ENCODE peak calls at places on chromosomes 3 and 15, in ten cellular contexts. H is omental fat pad; L is HFFc6; S is CD8-positive, alpha-beta T cell; A is effector CD4-positive, alpha-beta T cell; O is GM03348; K is NCI-H1092; P is GM12865; X is activated T-cell treated with anti-CD3 and anti-CD28 coated beads, Interleukin-2, amount 50 U/mL, for 1 hour; V is astrocyte of the spinal cord. C is an unnamed sample.
A peak's percentile ranks its signal among the peaks of the same experiment; 100 is the strongest.

GRCh38 chr3:150449169-150449721 is 41.1 kb downstream of the TSC22D2 start:
- DNase-seq in H (no peak), L (peak; percentile 77), S (no peak), A (no peak), O (peak; percentile 37), K (no peak), P (no peak), X (no peak), V (peak; percentile 77), C (no peak)

GRCh38 chr3:128486692-128487537 is 6.1 kb downstream of the GATA2 start:
- DNase-seq in H (no peak), L (no peak), S (no peak), A (no peak), O (peak; percentile 74), K (no peak), P (no peak), X (peak; percentile 43), V (no peak), C (no peak)

GRCh38 chr3:59482001-59482400 is 432.2 kb upstream of the CFAP20DC start:
- DNase-seq in H (no peak), L (no peak), S (no peak), A (no peak), O (no peak), K (no peak), P (no peak), X (no peak), V (no peak), C (no peak)

GRCh38 chr15:42349178-42349577 is 10.1 kb upstream of the CAPN3 start:
- DNase-seq in H (no peak), L (peak; percentile 44), S (no peak), A (no peak), O (peak; percentile 21), K (no peak), P (no peak), X (no peak), V (peak; percentile 35), C (no peak)

GRCh38 chr15:63172376-63173115 is 15.3 kb upstream of the RPS27L start:
- DNase-seq in H (no peak), L (no peak), S (no peak), A (no peak), O (no peak), K (no peak), P (no peak), X (no peak), V (no peak), C (no peak)

GRCh38 chr3:157082305-157082981 is 77.5 kb downstream of the CCNL1 start:
- DNase-seq in H (no peak), L (peak; percentile 91), S (no peak), A (no peak), O (no peak), K (no peak), P (no peak), X (no peak), V (peak; percentile 88), C (no peak)

GRCh38 chr3:122233109-122233952 is 49.9 kb downstream of the CASR start:
- DNase-seq in H (no peak), L (no peak), S (no peak), A (no peak), O (no peak), K (no peak), P (peak; percentile 87), X (no peak), V (no peak), C (no peak)

GRCh38 chr3:25826510-25826909 is 36.6 kb downstream of the OXSM start:
- DNase-seq in H (no peak), L (no peak), S (no peak), A (no peak), O (no peak), K (no peak), P (no peak), X (no peak), V (no peak), C (no peak)

GRCh38 chr15:25504307-25504706 is 65.5 kb upstream of the UBE3A start:
- DNase-seq in H (no peak), L (peak; percentile 77), S (no peak), A (no peak), O (peak; percentile 63), K (no peak), P (no peak), X (no peak), V (peak; percentile 62), C (no peak)

GRCh38 chr3:79167651-79168416 is 600.0 kb downstream of the ROBO1 start:
- DNase-seq in H (no peak), L (peak; percentile 90), S (no peak), A (no peak), O (peak; percentile 75), K (no peak), P (no peak), X (no peak), V (peak; percentile 97), C (no peak)

GRCh38 chr3:140521751-140522445 is 156.0 kb upstream of the TRIM42 start:
- DNase-seq in H (no peak), L (no peak), S (no peak), A (no peak), O (no peak), K (no peak), P (no peak), X (no peak), V (no peak), C (no peak)

GRCh38 chr15:80176443-80176842 is 23.6 kb downstream of the FAH start:
- DNase-seq in H (no peak), L (no peak), S (no peak), A (no peak), O (no peak), K (no peak), P (no peak), X (no peak), V (no peak), C (no peak)

GRCh38 chr15:63544253-63545026 is 40.0 kb downstream of the USP3 start:
- DNase-seq in H (no peak), L (no peak), S (no peak), A (no peak), O (no peak), K (no peak), P (peak; percentile 25), X (no peak), V (no peak), C (no peak)

GRCh38 chr3:172561894-172562664 is 38.8 kb upstream of the TNFSF10 start:
- DNase-seq in H (no peak), L (no peak), S (no peak), A (no peak), O (no peak), K (no peak), P (no peak), X (no peak), V (no peak), C (no peak)

GRCh38 chr15:94239474-94239873 is 8.1 kb downstream of the MCTP2 start:
- DNase-seq in H (no peak), L (no peak), S (no peak), A (no peak), O (no peak), K (no peak), P (no peak), X (no peak), V (no peak), C (no peak)

GRCh38 chr3:73365756-73366397 is 258.9 kb downstream of the PDZRN3 start:
- DNase-seq in H (peak; percentile 35), L (peak; percentile 51), S (no peak), A (no peak), O (peak; percentile 92), K (no peak), P (no peak), X (no peak), V (peak; percentile 66), C (no peak)

GRCh38 chr3:172341482-172342059 is 106.7 kb downstream of the GHSR start:
- DNase-seq in H (no peak), L (peak; percentile 71), S (no peak), A (peak; percentile 8), O (peak; percentile 48), K (peak; percentile 37), P (peak; percentile 70), X (no peak), V (peak; percentile 68), C (peak; percentile 7)

GRCh38 chr3:39096775-39097174 is 10.7 kb downstream of the GORASP1 start:
- DNase-seq in H (no peak), L (no peak), S (no peak), A (no peak), O (peak; percentile 51), K (no peak), P (no peak), X (no peak), V (no peak), C (no peak)

GRCh38 chr15:23564798-23565394 is 578 bp upstream of the MKRN3 start:
- DNase-seq in H (no peak), L (no peak), S (no peak), A (no peak), O (no peak), K (no peak), P (no peak), X (no peak), V (peak; percentile 7), C (no peak)

GRCh38 chr3:36993326-36994283 is at the start of gene MLH1:
- DNase-seq in H (peak; percentile 97), L (peak; percentile 100), S (peak; percentile 96), A (peak; percentile 92), O (peak; percentile 94), K (no peak), P (peak; percentile 100), X (peak; percentile 93), V (peak; percentile 100), C (peak; percentile 100)

GRCh38 chr3:126516152-126516935 is 1.2 kb downstream of the UROC1 start:
- DNase-seq in H (no peak), L (no peak), S (no peak), A (no peak), O (no peak), K (no peak), P (no peak), X (no peak), V (no peak), C (no peak)

GRCh38 chr15:101610628-101611000 is 41.6 kb downstream of the TM2D3 start:
- DNase-seq in H (no peak), L (no peak), S (no peak), A (no peak), O (no peak), K (no peak), P (no peak), X (no peak), V (no peak), C (no peak)

GRCh38 chr3:8318002-8318649 is 183.5 kb upstream of the LMCD1 start:
- DNase-seq in H (no peak), L (peak; percentile 17), S (no peak), A (no peak), O (peak; percentile 25), K (no peak), P (no peak), X (no peak), V (peak; percentile 38), C (no peak)

GRCh38 chr15:75727851-75728715 is 15.4 kb upstream of the CSPG4 start:
- DNase-seq in H (no peak), L (no peak), S (peak; percentile 63), A (peak; percentile 67), O (peak; percentile 52), K (peak; percentile 42), P (peak; percentile 54), X (peak; percentile 79), V (peak; percentile 28), C (no peak)

GRCh38 chr3:64675848-64676247 is 12.0 kb downstream of the ADAMTS9 start:
- DNase-seq in H (no peak), L (no peak), S (no peak), A (no peak), O (no peak), K (no peak), P (no peak), X (no peak), V (no peak), C (no peak)

GRCh38 chr3:129867506-129868124 is 25.9 kb downstream of the TMCC1 start:
- DNase-seq in H (no peak), L (no peak), S (no peak), A (no peak), O (no peak), K (no peak), P (no peak), X (no peak), V (no peak), C (no peak)

GRCh38 chr15:31307270-31308184 is 19.1 kb upstream of the KLF13 start:
- DNase-seq in H (no peak), L (no peak), S (no peak), A (no peak), O (no peak), K (no peak), P (no peak), X (no peak), V (no peak), C (no peak)

GRCh38 chr3:30970183-30970582 is 75.7 kb upstream of the GADL1 start:
- DNase-seq in H (no peak), L (peak; percentile 4), S (no peak), A (no peak), O (peak; percentile 20), K (no peak), P (peak; percentile 5), X (no peak), V (no peak), C (no peak)

C was measured in iPS DF 6.9.